ENCODE peak calls at places on chromosomes 5 and 9, in five cellular contexts. One of them, this sample, is unnamed.

GRCh38 chr9:120477534-120478001 is 102.4 kb downstream of the CDK5RAP2 start:
- DNase-seq in tibial artery: peak; percentile 75
- DNase-seq in epithelial cell of esophagus: peak; percentile 91
- DNase-seq in T-cell: no peak
- DNase-seq in breast epithelium: no peak
- DNase-seq in this sample: no peak

GRCh38 chr5:111589320-111589719 is 77.0 kb upstream of the STARD4 start:
- DNase-seq in tibial artery: no peak
- DNase-seq in epithelial cell of esophagus: no peak
- DNase-seq in T-cell: no peak
- DNase-seq in breast epithelium: no peak
- DNase-seq in this sample: no peak

GRCh38 chr5:159906957-159907356 is 9.3 kb upstream of the ADRA1B start:
- DNase-seq in tibial artery: no peak
- DNase-seq in epithelial cell of esophagus: peak; percentile 29
- DNase-seq in T-cell: no peak
- DNase-seq in breast epithelium: no peak
- DNase-seq in this sample: no peak

GRCh38 chr5:558326-558725 is 34.1 kb upstream of the SLC9A3 start:
- DNase-seq in tibial artery: no peak
- DNase-seq in epithelial cell of esophagus: no peak
- DNase-seq in T-cell: no peak
- DNase-seq in breast epithelium: no peak
- DNase-seq in this sample: no peak

GRCh38 chr5:134063421-134063820 is 51.1 kb upstream of the TCF7 start:
- DNase-seq in tibial artery: peak; percentile 13
- DNase-seq in epithelial cell of esophagus: peak; percentile 66
- DNase-seq in T-cell: no peak
- DNase-seq in breast epithelium: no peak
- DNase-seq in this sample: peak; percentile 29

GRCh38 chr9:75152416-75152815 is 64.1 kb downstream of the OSTF1 start:
- DNase-seq in tibial artery: no peak
- DNase-seq in epithelial cell of esophagus: no peak
- DNase-seq in T-cell: no peak
- DNase-seq in breast epithelium: no peak
- DNase-seq in this sample: no peak

GRCh38 chr5:6722015-6722414 is 8.8 kb downstream of the TENT4A start:
- DNase-seq in tibial artery: peak; percentile 64
- DNase-seq in epithelial cell of esophagus: no peak
- DNase-seq in T-cell: no peak
- DNase-seq in breast epithelium: no peak
- DNase-seq in this sample: no peak

GRCh38 chr5:160230686-160231527 is 1.6 kb downstream of the FABP6 start:
- DNase-seq in tibial artery: no peak
- DNase-seq in epithelial cell of esophagus: peak; percentile 75
- DNase-seq in T-cell: no peak
- DNase-seq in breast epithelium: peak; percentile 66
- DNase-seq in this sample: peak; percentile 36

GRCh38 chr5:103522586-103522985 is 40.0 kb downstream of the NUDT12 start:
- DNase-seq in tibial artery: no peak
- DNase-seq in epithelial cell of esophagus: no peak
- DNase-seq in T-cell: no peak
- DNase-seq in breast epithelium: no peak
- DNase-seq in this sample: no peak

GRCh38 chr5:151471276-151471675 is 23.9 kb downstream of the SLC36A1 start:
- DNase-seq in tibial artery: no peak
- DNase-seq in epithelial cell of esophagus: no peak
- DNase-seq in T-cell: no peak
- DNase-seq in breast epithelium: no peak
- DNase-seq in this sample: no peak

GRCh38 chr9:12862596-12862995 is 87.8 kb downstream of the LURAP1L start:
- DNase-seq in tibial artery: no peak
- DNase-seq in epithelial cell of esophagus: no peak
- DNase-seq in T-cell: no peak
- DNase-seq in breast epithelium: no peak
- DNase-seq in this sample: no peak

GRCh38 chr5:144390133-144390532 is 219.5 kb downstream of the KCTD16 start:
- DNase-seq in tibial artery: no peak
- DNase-seq in epithelial cell of esophagus: peak; percentile 23
- DNase-seq in T-cell: no peak
- DNase-seq in breast epithelium: no peak
- DNase-seq in this sample: peak; percentile 1

GRCh38 chr9:33167084-33167948 is at the start of gene B4GALT1:
- DNase-seq in tibial artery: peak; percentile 98
- DNase-seq in epithelial cell of esophagus: peak; percentile 93
- DNase-seq in T-cell: peak; percentile 95
- DNase-seq in breast epithelium: peak; percentile 91
- DNase-seq in this sample: peak; percentile 85

GRCh38 chr9:108212179-108212578 is 643.6 kb downstream of the ACTL7B start:
- DNase-seq in tibial artery: no peak
- DNase-seq in epithelial cell of esophagus: no peak
- DNase-seq in T-cell: no peak
- DNase-seq in breast epithelium: no peak
- DNase-seq in this sample: no peak

GRCh38 chr9:121133104-121133816 is 58.5 kb downstream of the CNTRL start:
- DNase-seq in tibial artery: no peak
- DNase-seq in epithelial cell of esophagus: peak; percentile 82
- DNase-seq in T-cell: peak; percentile 76
- DNase-seq in breast epithelium: no peak
- DNase-seq in this sample: peak; percentile 72

GRCh38 chr9:13845460-13845859 is 468.5 kb downstream of the NFIB start:
- DNase-seq in tibial artery: no peak
- DNase-seq in epithelial cell of esophagus: peak; percentile 82
- DNase-seq in T-cell: no peak
- DNase-seq in breast epithelium: no peak
- DNase-seq in this sample: peak; percentile 66

GRCh38 chr9:1709347-1709746 is 305.8 kb upstream of the SMARCA2 start:
- DNase-seq in tibial artery: no peak
- DNase-seq in epithelial cell of esophagus: peak; percentile 11
- DNase-seq in T-cell: no peak
- DNase-seq in breast epithelium: no peak
- DNase-seq in this sample: no peak

GRCh38 chr9:101375546-101375945 is 9.3 kb downstream of the BAAT start:
- DNase-seq in tibial artery: no peak
- DNase-seq in epithelial cell of esophagus: no peak
- DNase-seq in T-cell: no peak
- DNase-seq in breast epithelium: no peak
- DNase-seq in this sample: no peak

GRCh38 chr9:130172858-130173461 is 756 bp downstream of the NCS1 start:
- DNase-seq in tibial artery: peak; percentile 83
- DNase-seq in epithelial cell of esophagus: peak; percentile 37
- DNase-seq in T-cell: no peak
- DNase-seq in breast epithelium: no peak
- DNase-seq in this sample: no peak

GRCh38 chr5:371811-372555 is 50.5 kb downstream of the AHRR start:
- DNase-seq in tibial artery: peak; percentile 48
- DNase-seq in epithelial cell of esophagus: no peak
- DNase-seq in T-cell: no peak
- DNase-seq in breast epithelium: peak; percentile 7
- DNase-seq in this sample: no peak

GRCh38 chr9:133166392-133166791 is 2.7 kb upstream of the GBGT1 start:
- DNase-seq in tibial artery: peak; percentile 65
- DNase-seq in epithelial cell of esophagus: no peak
- DNase-seq in T-cell: no peak
- DNase-seq in breast epithelium: no peak
- DNase-seq in this sample: no peak

GRCh38 chr5:112183103-112183634 is 235.9 kb downstream of the EPB41L4A start:
- DNase-seq in tibial artery: no peak
- DNase-seq in epithelial cell of esophagus: peak; percentile 86
- DNase-seq in T-cell: no peak
- DNase-seq in breast epithelium: no peak
- DNase-seq in this sample: peak; percentile 89

GRCh38 chr5:6728011-6728794 is 15.0 kb downstream of the TENT4A start:
- DNase-seq in tibial artery: no peak
- DNase-seq in epithelial cell of esophagus: no peak
- DNase-seq in T-cell: no peak
- DNase-seq in breast epithelium: no peak
- DNase-seq in this sample: no peak

GRCh38 chr5:37723147-37723961 is 116.5 kb downstream of the GDNF start:
- DNase-seq in tibial artery: no peak
- DNase-seq in epithelial cell of esophagus: peak; percentile 14
- DNase-seq in T-cell: no peak
- DNase-seq in breast epithelium: no peak
- DNase-seq in this sample: no peak

GRCh38 chr9:134404376-134405358 is 78.4 kb downstream of the RXRA start:
- DNase-seq in tibial artery: no peak
- DNase-seq in epithelial cell of esophagus: no peak
- DNase-seq in T-cell: no peak
- DNase-seq in breast epithelium: no peak
- DNase-seq in this sample: no peak

GRCh38 chr9:19998153-19998552 is 209.3 kb upstream of the SLC24A2 start:
- DNase-seq in tibial artery: no peak
- DNase-seq in epithelial cell of esophagus: peak; percentile 57
- DNase-seq in T-cell: no peak
- DNase-seq in breast epithelium: no peak
- DNase-seq in this sample: no peak

GRCh38 chr5:82225525-82226172 is 52.5 kb downstream of the RPS23 start:
- DNase-seq in tibial artery: peak; percentile 67
- DNase-seq in epithelial cell of esophagus: peak; percentile 72
- DNase-seq in T-cell: peak; percentile 31
- DNase-seq in breast epithelium: peak; percentile 18
- DNase-seq in this sample: peak; percentile 20

GRCh38 chr9:107242073-107243063 is 40.7 kb upstream of the RAD23B start:
- DNase-seq in tibial artery: no peak
- DNase-seq in epithelial cell of esophagus: peak; percentile 41
- DNase-seq in T-cell: no peak
- DNase-seq in breast epithelium: no peak
- DNase-seq in this sample: peak; percentile 36

GRCh38 chr9:92716557-92716956 is 46.6 kb upstream of the IPPK start:
- DNase-seq in tibial artery: no peak
- DNase-seq in epithelial cell of esophagus: peak; percentile 72
- DNase-seq in T-cell: peak; percentile 81
- DNase-seq in breast epithelium: peak; percentile 27
- DNase-seq in this sample: no peak

GRCh38 chr5:69217154-69217731 is 17.4 kb upstream of the CDK7 start:
- DNase-seq in tibial artery: no peak
- DNase-seq in epithelial cell of esophagus: no peak
- DNase-seq in T-cell: no peak
- DNase-seq in breast epithelium: no peak
- DNase-seq in this sample: no peak

GRCh38 chr5:8861764-8862163 is 684.1 kb downstream of the SEMA5A start:
- DNase-seq in tibial artery: no peak
- DNase-seq in epithelial cell of esophagus: no peak
- DNase-seq in T-cell: no peak
- DNase-seq in breast epithelium: no peak
- DNase-seq in this sample: no peak

GRCh38 chr5:78887384-78888118 is 97.6 kb downstream of the ARSB start:
- DNase-seq in tibial artery: no peak
- DNase-seq in epithelial cell of esophagus: no peak
- DNase-seq in T-cell: no peak
- DNase-seq in breast epithelium: no peak
- DNase-seq in this sample: no peak

GRCh38 chr5:54873696-54874095 is 111.7 kb downstream of the ESM1 start:
- DNase-seq in tibial artery: no peak
- DNase-seq in epithelial cell of esophagus: no peak
- DNase-seq in T-cell: no peak
- DNase-seq in breast epithelium: no peak
- DNase-seq in this sample: no peak

GRCh38 chr9:86854898-86855523 is 92.3 kb downstream of the GAS1 start:
- DNase-seq in tibial artery: no peak
- DNase-seq in epithelial cell of esophagus: peak; percentile 48
- DNase-seq in T-cell: no peak
- DNase-seq in breast epithelium: no peak
- DNase-seq in this sample: peak; percentile 35